ENCODE peak calls at places on chromosome 12, in six cellular contexts. One of them, this sample, is unnamed.

GRCh38 chr12:22518067-22518719 is 26.1 kb downstream of the C2CD5 start:
- DNase-seq in NCI-H1092 treated with DMSO at 0.1 percent for 48 hours: peak
- DNase-seq in cardiac muscle cell: peak
- DNase-seq in psoas muscle: no peak
- DNase-seq in AG20443: no peak
- DNase-seq in amygdala: no peak
- DNase-seq in this sample: no peak

GRCh38 chr12:95881331-95881955 is 22.7 kb downstream of the SNRPF start:
- DNase-seq in NCI-H1092 treated with DMSO at 0.1 percent for 48 hours: peak
- DNase-seq in cardiac muscle cell: peak
- DNase-seq in amygdala: no peak
- DNase-seq in AG20443: no peak
- DNase-seq in psoas muscle: no peak
- DNase-seq in this sample: no peak

GRCh38 chr12:85277900-85278597 is 2.0 kb upstream of the ALX1 start:
- DNase-seq in cardiac muscle cell: no peak
- DNase-seq in AG20443: no peak
- DNase-seq in psoas muscle: peak
- DNase-seq in NCI-H1092 treated with DMSO at 0.1 percent for 48 hours: no peak
- DNase-seq in amygdala: no peak
- DNase-seq in this sample: no peak

GRCh38 chr12:32146074-32146873 is 39.6 kb downstream of the BICD1 start:
- DNase-seq in NCI-H1092 treated with DMSO at 0.1 percent for 48 hours: no peak
- DNase-seq in amygdala: no peak
- DNase-seq in AG20443: no peak
- DNase-seq in cardiac muscle cell: no peak
- DNase-seq in psoas muscle: no peak
- DNase-seq in this sample: no peak

GRCh38 chr12:49810159-49810459 is 18.1 kb downstream of the NCKAP5L start:
- DNase-seq in NCI-H1092 treated with DMSO at 0.1 percent for 48 hours: no peak
- DNase-seq in AG20443: no peak
- DNase-seq in psoas muscle: peak
- DNase-seq in cardiac muscle cell: no peak
- DNase-seq in amygdala: no peak
- DNase-seq in this sample: no peak

GRCh38 chr12:11576104-11576503 is 73.4 kb upstream of the ETV6 start:
- DNase-seq in cardiac muscle cell: peak
- DNase-seq in NCI-H1092 treated with DMSO at 0.1 percent for 48 hours: no peak
- DNase-seq in amygdala: no peak
- DNase-seq in AG20443: peak
- DNase-seq in psoas muscle: no peak
- DNase-seq in this sample: no peak

GRCh38 chr12:51036165-51036765 is 10.1 kb upstream of the SLC11A2 start:
- DNase-seq in psoas muscle: no peak
- DNase-seq in cardiac muscle cell: no peak
- DNase-seq in NCI-H1092 treated with DMSO at 0.1 percent for 48 hours: no peak
- DNase-seq in AG20443: no peak
- DNase-seq in amygdala: no peak
- DNase-seq in this sample: no peak

GRCh38 chr12:12224240-12224940 is 42.5 kb downstream of the LRP6 start:
- DNase-seq in amygdala: no peak
- DNase-seq in cardiac muscle cell: peak
- DNase-seq in AG20443: peak
- DNase-seq in psoas muscle: no peak
- DNase-seq in NCI-H1092 treated with DMSO at 0.1 percent for 48 hours: no peak
- DNase-seq in this sample: no peak

GRCh38 chr12:18165422-18165871 is 75.5 kb upstream of the RERGL start:
- DNase-seq in cardiac muscle cell: peak
- DNase-seq in amygdala: no peak
- DNase-seq in NCI-H1092 treated with DMSO at 0.1 percent for 48 hours: peak
- DNase-seq in AG20443: peak
- DNase-seq in psoas muscle: no peak
- DNase-seq in this sample: no peak

GRCh38 chr12:77835982-77836381 is 5.3 kb downstream of the NAV3 start:
- DNase-seq in NCI-H1092 treated with DMSO at 0.1 percent for 48 hours: no peak
- DNase-seq in psoas muscle: no peak
- DNase-seq in amygdala: no peak
- DNase-seq in cardiac muscle cell: peak
- DNase-seq in AG20443: no peak
- DNase-seq in this sample: no peak

GRCh38 chr12:95959107-95959506 is 16.0 kb downstream of the AMDHD1 start:
- DNase-seq in cardiac muscle cell: peak
- DNase-seq in amygdala: no peak
- DNase-seq in NCI-H1092 treated with DMSO at 0.1 percent for 48 hours: peak
- DNase-seq in AG20443: peak
- DNase-seq in psoas muscle: no peak
- DNase-seq in this sample: no peak

GRCh38 chr12:111429760-111430417 is 24.2 kb downstream of the SH2B3 start:
- DNase-seq in cardiac muscle cell: no peak
- DNase-seq in AG20443: no peak
- DNase-seq in psoas muscle: no peak
- DNase-seq in amygdala: no peak
- DNase-seq in NCI-H1092 treated with DMSO at 0.1 percent for 48 hours: no peak
- DNase-seq in this sample: no peak

GRCh38 chr12:77953515-77953914 is 122.8 kb downstream of the NAV3 start:
- DNase-seq in amygdala: no peak
- DNase-seq in NCI-H1092 treated with DMSO at 0.1 percent for 48 hours: no peak
- DNase-seq in psoas muscle: no peak
- DNase-seq in AG20443: no peak
- DNase-seq in cardiac muscle cell: no peak
- DNase-seq in this sample: no peak

GRCh38 chr12:49111206-49111605 is 559 bp upstream of the LMBR1L start:
- DNase-seq in amygdala: no peak
- DNase-seq in AG20443: no peak
- DNase-seq in NCI-H1092 treated with DMSO at 0.1 percent for 48 hours: no peak
- DNase-seq in psoas muscle: no peak
- DNase-seq in cardiac muscle cell: no peak
- DNase-seq in this sample: no peak

GRCh38 chr12:123801573-123802178 is 39.6 kb downstream of the DNAH10 start:
- DNase-seq in psoas muscle: no peak
- DNase-seq in AG20443: peak
- DNase-seq in NCI-H1092 treated with DMSO at 0.1 percent for 48 hours: no peak
- DNase-seq in cardiac muscle cell: peak
- DNase-seq in amygdala: no peak
- DNase-seq in this sample: no peak

GRCh38 chr12:52207106-52207505 is 15.3 kb upstream of the KRT80 start:
- DNase-seq in amygdala: no peak
- DNase-seq in AG20443: no peak
- DNase-seq in psoas muscle: no peak
- DNase-seq in cardiac muscle cell: no peak
- DNase-seq in NCI-H1092 treated with DMSO at 0.1 percent for 48 hours: no peak
- DNase-seq in this sample: no peak

GRCh38 chr12:54352022-54352531 is 12.2 kb downstream of the GPR84 start:
- DNase-seq in amygdala: peak
- DNase-seq in AG20443: peak
- DNase-seq in cardiac muscle cell: peak
- DNase-seq in NCI-H1092 treated with DMSO at 0.1 percent for 48 hours: peak
- DNase-seq in psoas muscle: peak
- DNase-seq in this sample: peak

GRCh38 chr12:12432373-12432772 is 75.5 kb downstream of the BORCS5 start:
- DNase-seq in AG20443: no peak
- DNase-seq in cardiac muscle cell: peak
- DNase-seq in psoas muscle: no peak
- DNase-seq in amygdala: no peak
- DNase-seq in NCI-H1092 treated with DMSO at 0.1 percent for 48 hours: peak
- DNase-seq in this sample: no peak

GRCh38 chr12:74646831-74647230 is 109.2 kb downstream of the ATXN7L3B start:
- DNase-seq in cardiac muscle cell: peak
- DNase-seq in psoas muscle: no peak
- DNase-seq in NCI-H1092 treated with DMSO at 0.1 percent for 48 hours: peak
- DNase-seq in amygdala: no peak
- DNase-seq in AG20443: no peak
- DNase-seq in this sample: no peak

This sample was measured in anterior cingulate cortex.